ENCODE peak calls at places on chromosomes 2 and 18, in seven cellular contexts. K is WTC11, G is right cardiac atrium, A is left cardiac atrium, O is gastroesophageal sphincter, P is aorta, U is foreskin keratinocyte. T is an unnamed sample.

GRCh38 chr2:207416111-207416510 is 113.7 kb upstream of the CREB1 start:
- ATAC-seq in K (no peak), G (no peak), A (no peak), O (no peak), P (no peak), U (no peak), T (no peak)

GRCh38 chr2:217069263-217070042 is 209.6 kb upstream of the TNP1 start:
- ATAC-seq in K (no peak), G (no peak), A (no peak), O (no peak), P (no peak), U (peak; percentile 63), T (no peak)

GRCh38 chr18:65706646-65707045 is 44.2 kb upstream of the CDH7 start:
- ATAC-seq in K (peak; percentile 92), G (no peak), A (no peak), O (no peak), P (no peak), U (no peak), T (no peak)

GRCh38 chr2:160367887-160368286 is 125.7 kb downstream of the RBMS1 start:
- ATAC-seq in K (no peak), G (peak; percentile 14), A (peak; percentile 15), O (no peak), P (peak; percentile 42), U (no peak), T (peak; percentile 84)

GRCh38 chr2:176189666-176190641 is 1.5 kb downstream of the HOXD1 start:
- ATAC-seq in K (no peak), G (peak; percentile 43), A (peak; percentile 61), O (no peak), P (no peak), U (no peak), T (no peak)

GRCh38 chr2:183063083-183063482 is 15.5 kb upstream of the DUSP19 start:
- ATAC-seq in K (no peak), G (no peak), A (no peak), O (no peak), P (no peak), U (peak; percentile 77), T (peak; percentile 81)

GRCh38 chr2:37287966-37288365 is 36.7 kb downstream of the PRKD3 start:
- ATAC-seq in K (peak; percentile 65), G (no peak), A (no peak), O (no peak), P (no peak), U (peak; percentile 29), T (peak; percentile 61)

GRCh38 chr2:61604433-61604832 is 66.3 kb upstream of the XPO1 start:
- ATAC-seq in K (no peak), G (no peak), A (no peak), O (no peak), P (no peak), U (peak; percentile 35), T (no peak)

GRCh38 chr2:181685150-181685688 is 4.9 kb upstream of the NEUROD1 start:
- ATAC-seq in K (peak; percentile 8), G (no peak), A (no peak), O (no peak), P (no peak), U (peak; percentile 28), T (no peak)

GRCh38 chr2:238971318-238972145 is 123.6 kb downstream of the TWIST2 start:
- ATAC-seq in K (no peak), G (no peak), A (no peak), O (no peak), P (no peak), U (no peak), T (no peak)

GRCh38 chr2:150171065-150171548 is 316.4 kb downstream of the RND3 start:
- ATAC-seq in K (no peak), G (no peak), A (no peak), O (no peak), P (no peak), U (no peak), T (no peak)

GRCh38 chr2:106138904-106139574 is 55.1 kb downstream of the UXS1 start:
- ATAC-seq in K (no peak), G (peak; percentile 22), A (no peak), O (peak; percentile 41), P (peak; percentile 52), U (no peak), T (no peak)

GRCh38 chr18:25349131-25349925 is 2.6 kb downstream of the ZNF521 start:
- ATAC-seq in K (peak; percentile 36), G (peak; percentile 56), A (peak; percentile 48), O (peak; percentile 52), P (peak; percentile 33), U (no peak), T (no peak)

GRCh38 chr2:45595724-45596435 is 15.2 kb downstream of the SRBD1 start:
- ATAC-seq in K (no peak), G (peak; percentile 56), A (peak; percentile 45), O (no peak), P (no peak), U (no peak), T (peak; percentile 68)

GRCh38 chr18:45007531-45007930 is 326.8 kb downstream of the SETBP1 start:
- ATAC-seq in K (no peak), G (no peak), A (no peak), O (no peak), P (no peak), U (no peak), T (no peak)

GRCh38 chr2:96821113-96821512 is 5.0 kb downstream of the CNNM3 start:
- ATAC-seq in K (no peak), G (no peak), A (no peak), O (no peak), P (no peak), U (no peak), T (no peak)

GRCh38 chr2:206990335-206990734 is 51.0 kb downstream of the CPO start:
- ATAC-seq in K (no peak), G (no peak), A (peak; percentile 44), O (no peak), P (no peak), U (no peak), T (no peak)

GRCh38 chr2:230256735-230257332 is 31.3 kb downstream of the SP140 start:
- ATAC-seq in K (no peak), G (no peak), A (no peak), O (no peak), P (no peak), U (no peak), T (no peak)

GRCh38 chr2:102806250-102806837 is 44.5 kb downstream of the TMEM182 start:
- ATAC-seq in K (peak; percentile 93), G (peak; percentile 67), A (peak; percentile 74), O (peak; percentile 84), P (peak; percentile 78), U (peak; percentile 89), T (peak; percentile 93)

GRCh38 chr2:54341656-54342055 is 85.6 kb upstream of the TSPYL6 start:
- ATAC-seq in K (peak; percentile 64), G (no peak), A (no peak), O (no peak), P (no peak), U (no peak), T (peak; percentile 55)

GRCh38 chr2:137675584-137676327 is 288.5 kb upstream of the HNMT start:
- ATAC-seq in K (no peak), G (no peak), A (no peak), O (no peak), P (no peak), U (no peak), T (no peak)

GRCh38 chr2:110906613-110907365 is 174.4 kb downstream of the ACOXL start:
- ATAC-seq in K (no peak), G (no peak), A (no peak), O (no peak), P (no peak), U (no peak), T (no peak)

GRCh38 chr2:25822190-25823117 is 55.8 kb downstream of the ASXL2 start:
- ATAC-seq in K (peak; percentile 94), G (peak; percentile 69), A (peak; percentile 90), O (peak; percentile 62), P (peak; percentile 73), U (peak; percentile 65), T (no peak)

GRCh38 chr2:107627164-107627563 is 199.5 kb upstream of the RGPD4 start:
- ATAC-seq in K (no peak), G (no peak), A (no peak), O (no peak), P (no peak), U (no peak), T (no peak)

GRCh38 chr2:239605976-239606375 is 205.2 kb upstream of the HDAC4 start:
- ATAC-seq in K (no peak), G (no peak), A (no peak), O (no peak), P (no peak), U (no peak), T (no peak)

GRCh38 chr2:220959391-220959802 is 612.7 kb downstream of the EPHA4 start:
- ATAC-seq in K (no peak), G (peak; percentile 90), A (peak; percentile 77), O (no peak), P (peak; percentile 56), U (no peak), T (no peak)

GRCh38 chr2:204015118-204015842 is 78.7 kb downstream of the ICOS start:
- ATAC-seq in K (no peak), G (no peak), A (no peak), O (no peak), P (no peak), U (no peak), T (no peak)

GRCh38 chr2:102438578-102438977 is 15.6 kb downstream of the IL18RAP start:
- ATAC-seq in K (no peak), G (no peak), A (no peak), O (no peak), P (no peak), U (no peak), T (no peak)

GRCh38 chr2:10359731-10360329 is 57.1 kb downstream of the HPCAL1 start:
- ATAC-seq in K (no peak), G (no peak), A (no peak), O (no peak), P (no peak), U (no peak), T (no peak)

GRCh38 chr2:6356127-6356761 is 509.5 kb downstream of the CMPK2 start:
- ATAC-seq in K (no peak), G (no peak), A (no peak), O (no peak), P (no peak), U (no peak), T (no peak)

GRCh38 chr2:26238301-26238958 is 6.0 kb downstream of the HADHA start:
- ATAC-seq in K (no peak), G (no peak), A (no peak), O (no peak), P (no peak), U (no peak), T (no peak)

GRCh38 chr2:84856785-84857184 is 24.1 kb downstream of the TRABD2A start:
- ATAC-seq in K (no peak), G (no peak), A (no peak), O (no peak), P (no peak), U (no peak), T (no peak)